ENCODE peak calls at places on chromosomes 6 and 20, in five cellular contexts. T is CD8-positive, alpha-beta memory T cell; L is brain microvascular endothelial cell; C is right lobe of liver; N is OCI-LY7. I is an unnamed sample.

GRCh38 chr6:104601756-104602155 is 258.0 kb downstream of the HACE1 start:
- DNase-seq in C (no peak), T (no peak), N (no peak), L (no peak), I (no peak)

GRCh38 chr6:21110684-21111398 is 482.7 kb upstream of the SOX4 start:
- DNase-seq in T (no peak), L (no peak), N (no peak), C (no peak), I (no peak)

GRCh38 chr6:13466304-13467215 is 20.8 kb downstream of the GFOD1 start:
- DNase-seq in N (no peak), L (no peak), C (no peak), T (no peak), I (no peak)

GRCh38 chr20:25020901-25021301 is 28.4 kb upstream of the APMAP start:
- DNase-seq in L (no peak), N (no peak), C (peak; percentile 45), T (no peak), I (no peak)

GRCh38 chr6:154872605-154873004 is 122.5 kb upstream of the TIAM2 start:
- DNase-seq in T (no peak), C (no peak), N (no peak), L (no peak), I (no peak)

GRCh38 chr20:63536997-63537524 is at the start of gene PTK6:
- DNase-seq in C (peak; percentile 80), N (peak; percentile 45), T (peak; percentile 16), L (no peak), I (no peak)

GRCh38 chr20:3404402-3404801 is 3.1 kb downstream of the DNAAF9 start:
- DNase-seq in T (no peak), L (no peak), C (no peak), N (no peak), I (no peak)

GRCh38 chr6:13760307-13760706 is 48.7 kb upstream of the RANBP9 start:
- DNase-seq in T (no peak), L (no peak), C (no peak), N (no peak), I (no peak)

GRCh38 chr6:13487122-13488014 is at the start of gene GFOD1:
- DNase-seq in C (peak; percentile 93), T (peak; percentile 67), L (peak; percentile 73), N (peak; percentile 91), I (peak; percentile 18)

GRCh38 chr20:3109350-3110302 is 25.1 kb upstream of the AVP start:
- DNase-seq in N (no peak), C (no peak), T (no peak), L (no peak), I (no peak)

GRCh38 chr6:107116328-107116892 is 1.1 kb upstream of the BEND3 start:
- DNase-seq in N (peak; percentile 96), L (peak; percentile 22), C (peak; percentile 52), T (no peak), I (no peak)

GRCh38 chr6:163180874-163181541 is 233.5 kb upstream of the QKI start:
- DNase-seq in C (peak; percentile 92), L (peak; percentile 63), T (no peak), N (no peak), I (peak; percentile 23)

GRCh38 chr20:51871943-51872342 is 69.6 kb upstream of the SALL4 start:
- DNase-seq in N (no peak), T (no peak), L (no peak), C (no peak), I (no peak)

GRCh38 chr20:62274332-62275262 is 28.2 kb upstream of the ADRM1 start:
- DNase-seq in T (no peak), N (no peak), C (no peak), L (no peak), I (no peak)

GRCh38 chr6:37807656-37808055 is 11.9 kb upstream of the ZFAND3 start:
- DNase-seq in T (no peak), C (no peak), L (no peak), N (no peak), I (no peak)

GRCh38 chr6:31947070-31947675 is 1.3 kb downstream of the CFB start:
- DNase-seq in L (no peak), C (no peak), N (no peak), T (no peak), I (no peak)

GRCh38 chr6:137489410-137490371 is 4.5 kb downstream of the OLIG3 start:
- DNase-seq in C (no peak), N (no peak), L (no peak), T (no peak), I (no peak)

GRCh38 chr6:106173480-106173879 is 87.3 kb downstream of the PRDM1 start:
- DNase-seq in N (no peak), L (no peak), T (no peak), C (no peak), I (no peak)

GRCh38 chr20:38406476-38406875 is 28.7 kb downstream of the SNHG17 start:
- DNase-seq in C (no peak), N (no peak), L (no peak), T (no peak), I (no peak)

GRCh38 chr6:90369651-90370050 is 73.0 kb upstream of the BACH2 start:
- DNase-seq in N (no peak), T (no peak), C (no peak), L (peak; percentile 49), I (no peak)

GRCh38 chr6:153401751-153402150 is 270.7 kb upstream of the RGS17 start:
- DNase-seq in T (no peak), L (no peak), N (no peak), C (no peak), I (no peak)

GRCh38 chr6:16799279-16800193 is 38.3 kb upstream of the ATXN1 start:
- DNase-seq in T (no peak), N (no peak), C (no peak), L (no peak), I (no peak)

GRCh38 chr20:19952392-19952791 is 64.8 kb upstream of the NAA20 start:
- DNase-seq in L (no peak), T (no peak), C (no peak), N (no peak), I (no peak)
- H3K4me3 ChIP-seq in L (no peak overlapping the region), T (no peak overlapping the region), C (no peak overlapping the region), N (no peak overlapping the region), I (no peak overlapping the region)

GRCh38 chr6:40754481-40755045 is 167.4 kb upstream of the LRFN2 start:
- DNase-seq in N (no peak), T (no peak), C (no peak), L (no peak), I (no peak)
- H3K4me3 ChIP-seq in N (no peak overlapping the region), T (no peak overlapping the region), C (no peak overlapping the region), L (no peak overlapping the region), I (no peak overlapping the region)

GRCh38 chr20:49631856-49632418 is 64.0 kb upstream of the PTGIS start:
- DNase-seq in C (no peak), T (no peak), N (peak; percentile 30), L (no peak), I (no peak)

GRCh38 chr20:49630396-49630951 is 62.5 kb upstream of the PTGIS start:
- DNase-seq in T (no peak), C (no peak), N (peak; percentile 80), L (no peak), I (no peak)

GRCh38 chr20:49631074-49631716 is 63.3 kb upstream of the PTGIS start:
- DNase-seq in N (peak; percentile 26), L (no peak), C (no peak), T (no peak), I (no peak)

GRCh38 chr20:49627329-49627761 is 59.4 kb upstream of the PTGIS start:
- DNase-seq in L (no peak), N (peak; percentile 61), T (no peak), C (no peak), I (no peak)

GRCh38 chr20:49629606-49630005 is 61.7 kb upstream of the PTGIS start:
- DNase-seq in C (no peak), N (no peak), T (no peak), L (no peak), I (no peak)
- H3K4me3 ChIP-seq in C (no peak overlapping the region), N (peak overlapping the region; percentile 59), T (no peak overlapping the region), L (no peak overlapping the region), I (no peak overlapping the region)

GRCh38 chr6:26362093-26362835 is 2.7 kb upstream of the BTN3A2 start:
- DNase-seq in T (no peak), C (no peak), N (no peak), L (no peak), I (no peak)
- H3K4me3 ChIP-seq in T (no peak overlapping the region), C (no peak overlapping the region), N (peak overlapping the region; percentile 38), L (no peak overlapping the region), I (no peak overlapping the region)

DNA sequence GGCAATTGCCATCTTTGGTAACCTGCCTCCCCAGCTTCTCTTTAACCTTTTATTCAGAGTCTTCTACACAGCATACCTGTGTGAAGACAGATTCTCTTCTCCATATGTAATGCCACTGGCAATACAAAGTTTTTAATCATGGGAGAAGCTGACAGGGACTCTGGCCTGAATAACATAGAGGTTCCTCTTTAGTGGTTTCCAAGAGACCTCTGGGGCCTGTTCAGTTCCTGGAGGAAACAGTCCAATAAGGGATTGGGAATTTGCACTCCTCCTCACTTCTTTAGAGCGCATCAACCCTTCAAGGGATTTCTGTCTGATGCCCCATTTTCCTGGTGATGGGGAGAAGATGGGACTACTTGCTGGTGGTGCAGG is 1.4 kb downstream of the RIMS1 start:
- DNase-seq in T (no peak), N (no peak), L (no peak), C (no peak), I (no peak)
- H3K4me3 ChIP-seq in T (no peak overlapping the region), N (no peak overlapping the region), L (no peak overlapping the region), C (no peak overlapping the region), I (no peak overlapping the region)

I was measured in epithelial cell of proximal tubule.